ENCODE peak calls at places on chromosomes 5 and 9, in seven cellular contexts. Y, U, H, C, S, W and D are unnamed samples.
A peak's percentile ranks its signal among the peaks of the same experiment; 100 is the strongest.

GRCh38 chr9:94057918-94058317 is 26.3 kb upstream of the PTPDC1 start:
- DNase-seq in Y (no peak), U (no peak), H (no peak), C (no peak), S (no peak), W (no peak), D (no peak)

GRCh38 chr5:124806026-124806856 is 59.8 kb upstream of the ZNF608 start:
- DNase-seq in Y (peak; percentile 78), U (peak; percentile 89), H (peak; percentile 59), C (peak; percentile 63), S (no peak), W (peak; percentile 93), D (no peak)

GRCh38 chr9:126549246-126550006 is 64.3 kb upstream of the LMX1B start:
- DNase-seq in Y (no peak), U (no peak), H (no peak), C (no peak), S (no peak), W (peak; percentile 89), D (no peak)

GRCh38 chr9:89278997-89279739 is 31.8 kb upstream of the CKS2 start:
- DNase-seq in Y (no peak), U (peak; percentile 43), H (peak; percentile 87), C (peak; percentile 69), S (no peak), W (peak; percentile 45), D (peak; percentile 56)

GRCh38 chr9:89798546-89799120 is 193.8 kb downstream of the GADD45G start:
- DNase-seq in Y (no peak), U (no peak), H (no peak), C (peak; percentile 83), S (no peak), W (no peak), D (no peak)

GRCh38 chr9:98378206-98379193 is 123.1 kb upstream of the TBC1D2 start:
- DNase-seq in Y (no peak), U (no peak), H (peak; percentile 41), C (peak; percentile 84), S (no peak), W (no peak), D (no peak)

GRCh38 chr5:172703952-172704351 is 62.9 kb downstream of the NEURL1B start:
- DNase-seq in Y (no peak), U (no peak), H (no peak), C (no peak), S (no peak), W (no peak), D (no peak)

GRCh38 chr9:97076238-97076637 is 37.3 kb upstream of the CTSV start:
- DNase-seq in Y (no peak), U (no peak), H (no peak), C (no peak), S (no peak), W (no peak), D (no peak)

GRCh38 chr5:135555530-135555929 is 19.8 kb upstream of the NEUROG1 start:
- DNase-seq in Y (no peak), U (no peak), H (no peak), C (no peak), S (no peak), W (no peak), D (no peak)

GRCh38 chr5:71573611-71574010 is 13.5 kb upstream of the MCCC2 start:
- DNase-seq in Y (no peak), U (peak; percentile 76), H (no peak), C (no peak), S (no peak), W (no peak), D (no peak)

DNA sequence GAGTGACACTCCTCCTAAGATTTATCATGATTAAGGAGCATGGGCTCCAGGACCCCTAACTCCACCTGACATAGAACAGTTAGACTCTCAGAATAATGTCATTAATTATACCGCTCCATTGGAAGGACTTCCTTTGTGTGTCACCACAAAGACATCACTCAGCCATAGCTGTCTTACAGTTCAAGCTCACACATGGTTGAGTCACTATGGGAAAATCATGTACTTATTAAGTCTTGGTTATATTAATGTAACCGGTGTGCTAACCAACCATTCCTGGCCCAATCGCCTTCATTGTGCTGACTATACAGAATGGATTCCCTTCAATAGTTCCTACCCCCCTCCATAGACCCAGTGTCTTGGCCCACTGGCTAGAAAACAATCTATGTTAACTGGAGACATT is 10.9 kb upstream of the MCCC2 start:
- DNase-seq in Y (no peak), U (no peak), H (no peak), C (no peak), S (no peak), W (no peak), D (no peak)
- H3K4me3 ChIP-seq in Y (no peak overlapping the region), U (no peak overlapping the region), H (no peak overlapping the region), C (no peak overlapping the region), S (no peak overlapping the region), W (no peak overlapping the region), D (no peak overlapping the region)

GRCh38 chr9:109497193-109498165 is 628 bp downstream of the PTPN3 start:
- DNase-seq in Y (no peak), U (peak; percentile 70), H (no peak), C (no peak), S (no peak), W (no peak), D (no peak)

GRCh38 chr9:109498195-109499060 is at the start of gene PTPN3:
- DNase-seq in Y (no peak), U (peak; percentile 33), H (no peak), C (no peak), S (no peak), W (no peak), D (no peak)

GRCh38 chr9:109499061-109499630 is 1.0 kb upstream of the PTPN3 start:
- DNase-seq in Y (no peak), U (peak; percentile 5), H (no peak), C (no peak), S (no peak), W (no peak), D (no peak)

GRCh38 chr9:109493648-109494047 is 4.5 kb downstream of the PTPN3 start:
- DNase-seq in Y (no peak), U (no peak), H (no peak), C (no peak), S (no peak), W (no peak), D (no peak)

GRCh38 chr9:109496126-109496707 is 1.9 kb downstream of the PTPN3 start:
- DNase-seq in Y (no peak), U (peak; percentile 79), H (no peak), C (no peak), S (no peak), W (no peak), D (no peak)
- H3K4me3 ChIP-seq in Y (no peak overlapping the region), U (no peak overlapping the region), H (no peak overlapping the region), C (no peak overlapping the region), S (no peak overlapping the region), W (no peak overlapping the region), D (no peak overlapping the region)

DNA sequence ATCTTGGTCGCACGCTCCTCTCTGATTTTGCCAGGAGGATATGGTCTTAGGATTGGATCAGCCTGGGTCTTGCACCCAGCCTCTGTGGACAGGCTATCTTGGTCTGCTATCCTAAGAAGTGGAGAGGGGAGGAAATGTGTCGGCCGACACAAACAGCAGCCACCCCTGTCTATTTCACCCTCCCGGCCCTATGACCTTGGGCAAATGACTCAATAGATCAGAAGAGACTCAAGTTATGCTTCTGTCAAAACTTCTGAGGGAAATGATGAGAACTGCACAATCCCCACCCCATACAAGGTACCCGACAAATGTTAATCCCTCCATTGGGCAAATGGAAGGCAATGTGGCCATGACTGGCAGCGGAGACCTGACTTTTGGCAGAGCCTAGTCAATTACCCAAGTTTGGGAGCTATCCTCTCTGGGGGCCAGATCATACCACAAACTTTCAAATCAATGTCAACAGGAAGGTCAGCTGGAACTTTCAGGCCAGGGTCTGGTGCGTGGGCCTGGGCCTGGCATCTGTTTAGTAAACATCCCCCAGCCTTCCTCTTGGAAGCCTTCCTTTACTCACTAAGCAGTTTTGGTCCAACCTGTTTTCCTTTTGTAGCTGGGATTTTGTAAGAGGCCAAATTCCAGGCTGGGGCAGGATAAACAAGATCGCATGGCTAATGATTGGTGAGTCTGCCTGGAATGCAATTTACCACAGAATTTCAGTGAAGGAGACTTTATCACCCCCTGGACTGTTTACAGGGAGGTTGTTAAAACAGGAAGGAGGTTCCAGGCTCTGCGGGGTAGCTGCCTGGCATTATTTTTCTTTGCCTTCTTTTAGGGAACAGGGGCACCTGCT is 64.2 kb upstream of the CPEB4 start:
- DNase-seq in Y (no peak), U (peak; percentile 87), H (peak; percentile 67), C (peak; percentile 82), S (no peak), W (no peak), D (no peak)
- H3K4me3 ChIP-seq in Y (no peak overlapping the region), U (no peak overlapping the region), H (no peak overlapping the region), C (no peak overlapping the region), S (no peak overlapping the region), W (no peak overlapping the region), D (no peak overlapping the region)

GRCh38 chr5:9284781-9285307 is 261.0 kb downstream of the SEMA5A start:
- DNase-seq in Y (no peak), U (no peak), H (peak; percentile 93), C (no peak), S (no peak), W (no peak), D (no peak)

GRCh38 chr5:9282211-9282610 is 263.7 kb downstream of the SEMA5A start:
- DNase-seq in Y (no peak), U (no peak), H (no peak), C (no peak), S (no peak), W (no peak), D (no peak)

GRCh38 chr5:9283021-9283420 is 262.9 kb downstream of the SEMA5A start:
- DNase-seq in Y (no peak), U (no peak), H (peak; percentile 45), C (no peak), S (no peak), W (no peak), D (no peak)

GRCh38 chr5:9283473-9283872 is 262.4 kb downstream of the SEMA5A start:
- DNase-seq in Y (no peak), U (peak; percentile 10), H (no peak), C (no peak), S (no peak), W (no peak), D (no peak)

GRCh38 chr5:9284272-9284671 is 261.6 kb downstream of the SEMA5A start:
- DNase-seq in Y (no peak), U (no peak), H (peak; percentile 21), C (no peak), S (no peak), W (no peak), D (no peak)
- H3K4me3 ChIP-seq in Y (peak overlapping the region; percentile 20), U (no peak overlapping the region), H (no peak overlapping the region), C (no peak overlapping the region), S (no peak overlapping the region), W (no peak overlapping the region), D (no peak overlapping the region)